ENCODE peak calls at places on chromosomes 5 and 9, in nine cellular contexts. H, I, C, R, L, U, P, T and V are unnamed samples.

GRCh38 chr5:39274388-39275085 is 55.2 kb upstream of the FYB1 start:
- DNase-seq in H (no peak), I (no peak), C (peak), R (no peak), L (no peak), U (no peak), P (no peak), T (no peak), V (no peak)

GRCh38 chr9:96009690-96010477 is 134.4 kb downstream of the ERCC6L2 start:
- DNase-seq in H (no peak), I (no peak), C (no peak), R (no peak), L (no peak), U (no peak), P (peak), T (no peak), V (no peak)

GRCh38 chr5:11719888-11720481 is 184.3 kb downstream of the CTNND2 start:
- DNase-seq in H (peak), I (no peak), C (peak), R (peak), L (no peak), U (peak), P (no peak), T (peak), V (peak)

GRCh38 chr9:29861803-29862202 is 2288.5 kb upstream of the C9orf72 start:
- DNase-seq in H (no peak), I (no peak), C (no peak), R (no peak), L (no peak), U (no peak), P (no peak), T (no peak), V (no peak)

GRCh38 chr5:1172670-1173404 is 28.6 kb upstream of the SLC6A19 start:
- DNase-seq in H (no peak), I (no peak), C (peak), R (peak), L (no peak), U (peak), P (peak), T (no peak), V (no peak)

GRCh38 chr9:127214421-127215265 is 49.9 kb upstream of the GARNL3 start:
- DNase-seq in H (no peak), I (peak), C (peak), R (peak), L (peak), U (peak), P (peak), T (no peak), V (no peak)

GRCh38 chr9:92850898-92851297 is 26.9 kb downstream of the ZNF484 start:
- DNase-seq in H (no peak), I (no peak), C (peak), R (no peak), L (no peak), U (no peak), P (no peak), T (no peak), V (no peak)

GRCh38 chr5:170265527-170265926 is 32.0 kb downstream of the LCP2 start:
- DNase-seq in H (peak), I (no peak), C (no peak), R (no peak), L (no peak), U (peak), P (no peak), T (no peak), V (peak)

GRCh38 chr9:92342825-92343488 is 17.2 kb downstream of the CENPP start:
- DNase-seq in H (no peak), I (no peak), C (no peak), R (no peak), L (no peak), U (no peak), P (no peak), T (no peak), V (no peak)

GRCh38 chr5:146745937-146746577 is 132.5 kb downstream of the PPP2R2B start:
- DNase-seq in H (no peak), I (no peak), C (no peak), R (no peak), L (no peak), U (no peak), P (no peak), T (no peak), V (no peak)

GRCh38 chr9:10366171-10366779 is 246.5 kb downstream of the PTPRD start:
- DNase-seq in H (no peak), I (peak), C (peak), R (no peak), L (no peak), U (peak), P (no peak), T (peak), V (no peak)

GRCh38 chr9:131361202-131361833 is 32.6 kb upstream of the PRRC2B start:
- DNase-seq in H (no peak), I (no peak), C (no peak), R (peak), L (no peak), U (no peak), P (peak), T (no peak), V (peak)

GRCh38 chr9:70042461-70043215 is 1.0 kb upstream of the MAMDC2 start:
- DNase-seq in H (no peak), I (no peak), C (no peak), R (no peak), L (no peak), U (no peak), P (no peak), T (no peak), V (no peak)
- H3K4me3 ChIP-seq in H (peak), I (no peak), C (no peak), R (no peak), L (peak), U (no peak), P (no peak), T (no peak), V (no peak)

DNA sequence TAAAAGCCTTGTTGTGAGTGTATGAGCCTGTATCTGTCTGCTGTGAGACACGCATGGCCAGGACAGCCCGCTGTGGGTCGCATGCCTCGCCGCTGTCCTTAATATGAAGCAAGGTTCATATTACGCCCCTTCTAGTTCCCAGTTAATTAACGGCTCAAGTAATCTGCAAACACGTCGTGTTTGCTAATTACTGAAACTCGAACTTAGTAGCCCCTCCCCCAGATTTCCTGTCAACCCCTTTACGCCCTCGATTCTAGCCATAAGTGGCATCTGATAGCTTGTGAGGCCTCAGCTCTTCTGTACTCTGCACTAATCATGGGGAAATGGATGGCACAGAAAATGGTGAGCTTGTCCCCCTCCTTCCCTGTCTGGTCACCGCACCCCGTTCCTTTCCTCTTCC is 116.9 kb upstream of the OTULINL start:
- DNase-seq in H (no peak), I (no peak), C (no peak), R (no peak), L (no peak), U (no peak), P (no peak), T (no peak), V (no peak)
- H3K27ac ChIP-seq in H (no peak), I (peak), C (no peak), R (no peak), L (no peak), U (no peak), P (no peak), T (no peak), V (no peak)

GRCh38 chr9:116646661-116647514 is 40.2 kb upstream of the TRIM32 start:
- DNase-seq in H (no peak), I (peak), C (peak), R (no peak), L (no peak), U (peak), P (no peak), T (no peak), V (no peak)
- TF ChIP-seq CTCF in H (peak), I (peak), C (peak), R (peak), L (peak), U (peak), P (no peak), T (peak), V (peak)

GRCh38 chr9:108786322-108786721 is 69.5 kb downstream of the ACTL7B start:
- DNase-seq in H (no peak), I (no peak), C (no peak), R (no peak), L (no peak), U (peak), P (no peak), T (no peak), V (no peak)

GRCh38 chr9:108784128-108784490 is 71.7 kb downstream of the ACTL7B start:
- DNase-seq in H (no peak), I (no peak), C (no peak), R (no peak), L (no peak), U (no peak), P (no peak), T (no peak), V (no peak)

GRCh38 chr9:108780949-108781734 is 74.6 kb downstream of the ACTL7B start:
- DNase-seq in H (no peak), I (no peak), C (no peak), R (no peak), L (no peak), U (no peak), P (no peak), T (no peak), V (no peak)

GRCh38 chr9:108784998-108785397 is 70.8 kb downstream of the ACTL7B start:
- DNase-seq in H (no peak), I (no peak), C (no peak), R (no peak), L (no peak), U (no peak), P (no peak), T (no peak), V (no peak)

DNA sequence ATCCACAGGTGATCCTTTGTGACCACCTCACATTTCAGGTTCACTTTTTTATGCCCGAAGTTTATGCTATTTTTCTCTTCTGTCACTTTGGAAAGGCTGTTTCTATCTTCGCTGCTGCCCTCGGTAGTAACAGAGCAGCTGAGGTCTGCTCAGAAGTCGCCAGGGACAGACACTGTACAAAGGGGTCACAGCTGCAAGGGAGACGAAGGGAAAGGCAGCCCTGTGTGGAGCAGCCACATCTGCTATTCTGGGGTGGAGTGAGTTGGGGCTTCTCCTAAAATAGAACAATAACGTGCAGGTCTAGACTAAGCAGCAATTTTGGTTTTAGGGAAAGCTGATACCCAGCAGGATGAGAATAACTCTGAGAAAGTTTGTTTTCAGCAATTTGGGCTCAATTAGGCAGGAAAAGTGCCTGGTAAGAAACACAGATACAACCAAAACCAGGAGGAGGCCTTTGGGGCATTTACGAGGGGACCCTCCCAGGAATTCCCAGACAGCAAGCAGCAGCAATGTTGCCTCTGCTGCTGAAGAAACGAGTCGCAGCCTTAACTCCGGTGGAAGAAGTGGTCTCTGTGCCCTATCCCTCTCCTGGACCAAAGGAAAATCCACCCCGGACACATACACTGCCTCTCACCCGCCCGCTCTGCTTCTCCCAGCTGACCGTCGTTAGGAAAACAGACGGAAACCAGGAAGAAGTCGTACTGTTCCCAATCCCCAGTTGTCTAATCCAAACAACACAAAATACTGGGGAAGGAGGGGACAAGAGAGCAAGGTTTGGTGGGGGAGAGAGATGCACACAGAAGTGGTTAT is 72.3 kb downstream of the ACTL7B start:
- DNase-seq in H (no peak), I (no peak), C (no peak), R (no peak), L (no peak), U (no peak), P (no peak), T (no peak), V (peak)
- H3K4me3 ChIP-seq in H (peak), I (no peak), C (no peak), R (no peak), L (no peak), U (no peak), P (no peak), T (no peak), V (peak)

DNA sequence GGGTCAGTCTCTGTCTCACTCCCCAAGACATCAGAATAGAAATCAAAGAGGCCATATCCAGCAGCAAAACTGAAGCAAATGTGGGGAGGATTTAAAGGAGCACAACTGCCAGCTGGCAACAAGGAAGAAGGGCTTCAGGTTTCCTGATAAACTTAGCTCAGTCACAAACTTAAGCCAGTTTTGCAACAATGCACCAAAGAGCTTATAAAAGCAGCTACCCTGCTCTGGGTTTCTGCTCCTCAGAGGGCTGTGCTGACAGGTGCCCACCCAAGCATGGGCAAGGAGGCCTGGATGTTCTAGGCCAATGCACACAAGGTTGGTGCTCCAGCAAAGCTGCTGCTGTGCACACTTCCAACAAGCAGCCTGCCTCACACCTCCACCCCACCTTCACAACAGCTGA is 132.9 kb downstream of the SIL1 start:
- DNase-seq in H (no peak), I (no peak), C (no peak), R (no peak), L (no peak), U (no peak), P (no peak), T (no peak), V (no peak)
- H3K27ac ChIP-seq in H (no peak), I (no peak), C (no peak), R (no peak), L (no peak), U (no peak), P (no peak), T (no peak), V (no peak)

GRCh38 chr5:102583663-102584062 is 84.9 kb upstream of the SLCO6A1 start:
- DNase-seq in H (no peak), I (peak), C (peak), R (no peak), L (no peak), U (peak), P (no peak), T (no peak), V (no peak)
- TF ChIP-seq CTCF in H (peak), I (peak), C (peak), R (peak), L (peak), U (peak), P (peak), T (peak), V (peak)

GRCh38 chr9:134981829-134982228 is 64.1 kb upstream of the FCN1 start:
- DNase-seq in H (no peak), I (no peak), C (no peak), R (no peak), L (peak), U (no peak), P (no peak), T (no peak), V (no peak)
- H3K4me3 ChIP-seq in H (no peak), I (no peak), C (no peak), R (no peak), L (no peak), U (no peak), P (no peak), T (no peak), V (no peak)